ENCODE peak calls at places on chromosome 19, in five cellular contexts. One of them, this sample, is unnamed.

GRCh38 chr19:29503140-29503758 is 22.5 kb upstream of the VSTM2B start:
- DNase-seq in breast epithelium: no peak
- DNase-seq in GM12865: no peak
- DNase-seq in AG09309: no peak
- DNase-seq in IMR-90: no peak
- DNase-seq in this sample: no peak

GRCh38 chr19:32673573-32673972 is 1.4 kb downstream of the ANKRD27 start:
- DNase-seq in breast epithelium: no peak
- DNase-seq in GM12865: no peak
- DNase-seq in AG09309: no peak
- DNase-seq in IMR-90: no peak
- DNase-seq in this sample: no peak

GRCh38 chr19:40223135-40223822 is 3.2 kb downstream of the CCNP start:
- DNase-seq in breast epithelium: no peak
- DNase-seq in GM12865: no peak
- DNase-seq in AG09309: no peak
- DNase-seq in IMR-90: no peak
- DNase-seq in this sample: no peak

GRCh38 chr19:10454267-10454666 is 33.9 kb downstream of the PDE4A start:
- DNase-seq in breast epithelium: no peak
- DNase-seq in GM12865: no peak
- DNase-seq in AG09309: no peak
- DNase-seq in IMR-90: peak
- DNase-seq in this sample: no peak

GRCh38 chr19:32404213-32404938 is 1.2 kb upstream of the DPY19L3 start:
- DNase-seq in breast epithelium: no peak
- DNase-seq in GM12865: peak
- DNase-seq in AG09309: no peak
- DNase-seq in IMR-90: no peak
- DNase-seq in this sample: no peak

GRCh38 chr19:41328818-41329220 is 18.8 kb downstream of the CCDC97 start:
- DNase-seq in breast epithelium: no peak
- DNase-seq in GM12865: no peak
- DNase-seq in AG09309: no peak
- DNase-seq in IMR-90: no peak
- DNase-seq in this sample: no peak

GRCh38 chr19:55344444-55344843 is 4.8 kb downstream of the KMT5C start:
- DNase-seq in breast epithelium: peak
- DNase-seq in GM12865: no peak
- DNase-seq in AG09309: no peak
- DNase-seq in IMR-90: no peak
- DNase-seq in this sample: no peak

GRCh38 chr19:57754091-57754673 is 7.6 kb downstream of the ZNF776 start:
- DNase-seq in breast epithelium: no peak
- DNase-seq in GM12865: no peak
- DNase-seq in AG09309: no peak
- DNase-seq in IMR-90: no peak
- DNase-seq in this sample: no peak

GRCh38 chr19:52099497-52100138 is 4.1 kb upstream of the ZNF841 start:
- DNase-seq in breast epithelium: no peak
- DNase-seq in GM12865: no peak
- DNase-seq in AG09309: no peak
- DNase-seq in IMR-90: no peak
- DNase-seq in this sample: no peak

GRCh38 chr19:14139944-14140343 is 3.6 kb upstream of the ASF1B start:
- DNase-seq in breast epithelium: no peak
- DNase-seq in GM12865: no peak
- DNase-seq in AG09309: no peak
- DNase-seq in IMR-90: no peak
- DNase-seq in this sample: no peak

GRCh38 chr19:2810141-2811091 is 9.3 kb upstream of the ZNF554 start:
- DNase-seq in breast epithelium: no peak
- DNase-seq in GM12865: no peak
- DNase-seq in AG09309: no peak
- DNase-seq in IMR-90: no peak
- DNase-seq in this sample: no peak

GRCh38 chr19:46030861-46031550 is 8.2 kb upstream of the PGLYRP1 start:
- DNase-seq in breast epithelium: peak
- DNase-seq in GM12865: no peak
- DNase-seq in AG09309: no peak
- DNase-seq in IMR-90: no peak
- DNase-seq in this sample: no peak

GRCh38 chr19:47125669-47125938 is 5.0 kb upstream of the SAE1 start:
- DNase-seq in breast epithelium: no peak
- DNase-seq in GM12865: no peak
- DNase-seq in AG09309: no peak
- DNase-seq in IMR-90: no peak
- DNase-seq in this sample: no peak

GRCh38 chr19:41431426-41432386 is 4.5 kb upstream of the B3GNT8 start:
- DNase-seq in breast epithelium: no peak
- DNase-seq in GM12865: peak
- DNase-seq in AG09309: no peak
- DNase-seq in IMR-90: peak
- DNase-seq in this sample: peak

GRCh38 chr19:10262771-10263170 is 8.1 kb upstream of the ICAM1 start:
- DNase-seq in breast epithelium: no peak
- DNase-seq in GM12865: no peak
- DNase-seq in AG09309: no peak
- DNase-seq in IMR-90: peak
- DNase-seq in this sample: peak

GRCh38 chr19:8148410-8149231 is 771 bp downstream of the FBN3 start:
- DNase-seq in breast epithelium: no peak
- DNase-seq in GM12865: no peak
- DNase-seq in AG09309: no peak
- DNase-seq in IMR-90: no peak
- DNase-seq in this sample: no peak

GRCh38 chr19:53894736-53895135 is 12.7 kb downstream of the PRKCG start:
- DNase-seq in breast epithelium: no peak
- DNase-seq in GM12865: no peak
- DNase-seq in AG09309: no peak
- DNase-seq in IMR-90: no peak
- DNase-seq in this sample: no peak

GRCh38 chr19:12647490-12648071 is 19.0 kb downstream of the MAN2B1 start:
- DNase-seq in breast epithelium: no peak
- DNase-seq in GM12865: peak
- DNase-seq in AG09309: no peak
- DNase-seq in IMR-90: no peak
- DNase-seq in this sample: peak

GRCh38 chr19:19749332-19750130 is 16.6 kb upstream of the ZNF14 start:
- DNase-seq in breast epithelium: no peak
- DNase-seq in GM12865: no peak
- DNase-seq in AG09309: no peak
- DNase-seq in IMR-90: no peak
- DNase-seq in this sample: no peak

GRCh38 chr19:3125900-3126524 is 9.8 kb upstream of the GNA15 start:
- DNase-seq in breast epithelium: no peak
- DNase-seq in GM12865: peak
- DNase-seq in AG09309: no peak
- DNase-seq in IMR-90: no peak
- DNase-seq in this sample: peak

GRCh38 chr19:39839678-39840327 is 5.8 kb upstream of the DYRK1B start:
- DNase-seq in breast epithelium: no peak
- DNase-seq in GM12865: no peak
- DNase-seq in AG09309: no peak
- DNase-seq in IMR-90: no peak
- DNase-seq in this sample: peak

GRCh38 chr19:13195678-13196077 is 45.5 kb downstream of the IER2 start:
- DNase-seq in breast epithelium: no peak
- DNase-seq in GM12865: peak
- DNase-seq in AG09309: no peak
- DNase-seq in IMR-90: no peak
- DNase-seq in this sample: no peak

GRCh38 chr19:47615714-47616113 is 6.8 kb downstream of the BICRA start:
- DNase-seq in breast epithelium: peak
- DNase-seq in GM12865: no peak
- DNase-seq in AG09309: no peak
- DNase-seq in IMR-90: no peak
- DNase-seq in this sample: no peak

GRCh38 chr19:54477650-54478049 is 4.6 kb upstream of the CDC42EP5 start:
- DNase-seq in breast epithelium: no peak
- DNase-seq in GM12865: no peak
- DNase-seq in AG09309: no peak
- DNase-seq in IMR-90: no peak
- DNase-seq in this sample: no peak

GRCh38 chr19:33804021-33804799 is 7.5 kb downstream of the KCTD15 start:
- DNase-seq in breast epithelium: peak
- DNase-seq in GM12865: no peak
- DNase-seq in AG09309: no peak
- DNase-seq in IMR-90: peak
- DNase-seq in this sample: peak

GRCh38 chr19:18668252-18668631 is 15.2 kb upstream of the CRTC1 start:
- DNase-seq in breast epithelium: no peak
- DNase-seq in GM12865: no peak
- DNase-seq in AG09309: no peak
- DNase-seq in IMR-90: no peak
- DNase-seq in this sample: no peak
- H3K4me3 ChIP-seq in breast epithelium: no peak
- H3K4me3 ChIP-seq in GM12865: no peak
- H3K4me3 ChIP-seq in AG09309: no peak
- H3K4me3 ChIP-seq in IMR-90: no peak
- H3K4me3 ChIP-seq in this sample: no peak

DNA sequence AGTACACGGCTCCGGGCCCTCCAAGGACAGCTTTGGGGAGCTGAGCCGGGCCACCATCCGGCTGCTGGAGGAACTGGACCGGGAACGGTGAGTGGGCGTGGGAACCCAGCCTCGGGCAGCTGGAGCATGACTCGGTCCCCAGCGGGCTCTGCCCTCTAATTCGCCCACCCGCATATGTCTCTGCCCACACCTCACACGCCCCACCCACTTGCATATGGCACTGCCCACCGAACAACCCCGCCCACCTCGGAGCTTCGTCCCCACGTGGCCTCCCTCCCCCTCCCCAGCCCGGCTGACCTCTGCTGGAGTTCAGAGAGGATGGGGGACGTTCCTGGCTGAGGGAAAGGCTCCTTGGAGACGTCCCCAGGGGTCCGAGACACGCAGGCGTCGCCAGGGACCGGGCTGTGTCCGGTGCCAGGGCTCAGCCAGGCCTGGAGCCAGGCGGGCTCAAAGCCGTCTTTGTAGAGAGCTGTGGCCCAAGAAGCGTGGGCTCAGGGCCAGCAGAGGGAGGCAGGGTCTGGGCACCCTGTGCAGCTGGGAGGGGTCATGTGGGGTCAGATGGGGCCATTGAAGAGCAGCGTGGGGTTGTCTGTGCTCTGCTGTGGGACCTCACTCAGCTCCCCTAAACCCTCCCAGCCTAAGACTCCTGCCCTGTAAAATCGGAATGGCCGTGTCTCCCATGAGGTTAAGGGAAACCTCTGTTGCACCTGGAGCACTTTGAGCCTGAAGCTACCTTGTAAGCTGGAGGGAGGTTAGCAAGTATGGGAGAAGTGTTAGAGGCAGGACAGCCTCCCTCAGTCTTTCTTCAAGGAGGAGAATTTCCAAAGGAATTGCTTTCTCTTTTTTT is 3.8 kb downstream of the APC2 start:
- DNase-seq in breast epithelium: no peak
- DNase-seq in GM12865: no peak
- DNase-seq in AG09309: no peak
- DNase-seq in IMR-90: no peak
- DNase-seq in this sample: peak
- TF ChIP-seq CTCF in breast epithelium: no peak
- TF ChIP-seq CTCF in GM12865: no peak
- TF ChIP-seq CTCF in AG09309: no peak
- TF ChIP-seq CTCF in IMR-90: no peak
- TF ChIP-seq CTCF in this sample: no peak

DNA sequence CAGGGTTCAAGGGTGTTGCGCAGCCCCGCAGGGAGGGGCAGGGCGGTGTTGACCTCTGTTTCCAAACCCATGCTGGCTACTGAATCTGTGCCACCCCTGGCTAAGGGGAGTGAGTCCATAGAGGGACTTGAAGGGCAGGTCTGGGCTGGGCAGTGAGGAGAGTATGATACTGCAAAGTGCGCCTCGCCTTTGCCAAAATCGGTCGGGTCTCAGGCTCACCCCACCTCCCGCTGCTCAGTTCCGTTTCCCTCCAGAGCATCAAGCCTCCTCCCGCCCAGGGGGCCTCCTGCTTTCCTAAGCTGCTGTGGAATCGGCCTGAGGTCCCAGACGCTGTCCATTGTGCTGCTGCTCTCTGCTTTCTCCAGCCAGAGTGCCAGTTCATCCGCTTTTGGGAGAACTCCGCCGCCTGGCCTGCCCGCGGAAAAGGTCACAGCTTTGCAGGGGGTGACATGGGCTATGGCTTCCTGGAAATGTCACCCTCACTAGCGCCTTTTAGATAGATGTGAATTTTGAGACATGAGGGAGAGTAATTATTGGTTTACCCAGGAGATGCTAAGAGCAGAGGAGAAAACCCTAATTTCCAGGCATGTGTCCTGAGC is 1418.4 kb downstream of the UQCRFS1 start:
- DNase-seq in breast epithelium: no peak
- DNase-seq in GM12865: peak
- DNase-seq in AG09309: no peak
- DNase-seq in IMR-90: peak
- DNase-seq in this sample: peak
- H3K4me3 ChIP-seq in breast epithelium: peak
- H3K4me3 ChIP-seq in GM12865: peak
- H3K4me3 ChIP-seq in AG09309: peak
- H3K4me3 ChIP-seq in IMR-90: peak
- H3K4me3 ChIP-seq in this sample: peak

DNA sequence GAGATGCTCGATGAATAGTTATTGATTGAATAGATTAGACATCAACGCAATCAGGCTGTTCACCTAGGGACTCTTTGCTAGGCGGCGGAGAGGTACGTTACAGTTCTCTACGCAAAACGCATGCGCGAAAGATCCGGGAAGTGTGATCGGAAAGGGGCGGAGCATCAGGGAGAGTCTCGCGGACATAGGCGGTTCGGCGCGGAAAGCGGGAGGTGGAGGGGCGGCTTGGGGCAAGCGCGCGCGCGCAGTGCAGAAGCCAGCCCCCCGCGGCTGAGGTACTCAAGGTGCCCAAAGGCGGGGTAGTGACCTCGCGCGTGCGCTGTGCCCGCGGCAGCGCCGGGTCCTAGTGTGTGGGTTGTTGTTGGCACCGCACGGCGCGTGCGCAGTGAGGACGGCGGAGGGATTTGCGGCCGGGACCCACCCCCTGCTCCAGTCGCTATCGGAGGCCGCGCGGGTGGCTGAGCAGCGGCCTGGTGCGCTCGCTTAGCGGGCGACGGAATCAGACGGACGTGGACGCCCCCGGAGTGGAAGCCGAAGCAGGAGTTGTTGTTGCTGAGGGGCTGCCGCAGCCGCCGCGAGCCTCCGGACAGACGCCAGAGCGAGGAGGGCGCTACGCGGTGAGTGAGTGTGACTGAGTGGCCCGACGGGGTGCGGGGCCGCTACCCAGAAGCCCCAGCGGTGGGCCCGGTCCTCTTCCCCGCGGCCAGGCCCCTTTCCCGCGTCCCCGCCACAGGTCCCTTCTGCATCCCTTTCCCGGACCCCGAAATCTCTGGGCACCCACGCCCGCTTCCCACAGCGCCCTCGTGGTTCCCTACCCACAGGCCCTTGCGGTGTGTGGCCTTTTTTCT is at the start of gene SNRNP70:
- DNase-seq in breast epithelium: peak
- DNase-seq in GM12865: peak
- DNase-seq in AG09309: peak
- DNase-seq in IMR-90: peak
- DNase-seq in this sample: peak
- TF ChIP-seq CTCF in breast epithelium: no peak
- TF ChIP-seq CTCF in GM12865: no peak
- TF ChIP-seq CTCF in AG09309: no peak
- TF ChIP-seq CTCF in IMR-90: no peak
- TF ChIP-seq CTCF in this sample: no peak

GRCh38 chr19:35785087-35785627 is 9.8 kb downstream of the ARHGAP33 start:
- DNase-seq in breast epithelium: no peak
- DNase-seq in GM12865: no peak
- DNase-seq in AG09309: no peak
- DNase-seq in IMR-90: no peak
- DNase-seq in this sample: no peak
- H3K4me3 ChIP-seq in breast epithelium: no peak
- H3K4me3 ChIP-seq in GM12865: no peak
- H3K4me3 ChIP-seq in AG09309: no peak
- H3K4me3 ChIP-seq in IMR-90: no peak
- H3K4me3 ChIP-seq in this sample: no peak

This sample was measured in AG10803.